ENCODE peak calls at places on chromosomes 7 and 10, in ten cellular contexts. C, D, Y, N, V, U, X, J, W and O are unnamed samples.

GRCh38 chr10:34641913-34642558 is 173.1 kb downstream of the PARD3 start:
- DNase-seq in J (no peak), U (no peak), V (no peak), N (no peak), D (no peak), W (no peak), X (no peak), Y (no peak), C (no peak), O (no peak)

GRCh38 chr7:134567368-134567767 is 18.5 kb downstream of the AKR1B15 start:
- DNase-seq in W (no peak), U (no peak), Y (no peak), J (no peak), C (no peak), V (no peak), D (no peak), N (no peak), X (no peak), O (no peak)

GRCh38 chr10:6578221-6579192 is 1.6 kb downstream of the PRKCQ start:
- DNase-seq in X (no peak), J (no peak), C (no peak), D (no peak), W (no peak), U (no peak), V (no peak), Y (no peak), N (no peak), O (no peak)

GRCh38 chr7:149683898-149684297 is 89.5 kb downstream of the ZNF467 start:
- DNase-seq in J (no peak), C (no peak), V (no peak), W (no peak), X (no peak), D (no peak), N (no peak), U (no peak), Y (no peak), O (no peak)

GRCh38 chr7:107528461-107528860 is 35.3 kb downstream of the COG5 start:
- DNase-seq in U (peak; percentile 5), C (no peak), X (no peak), N (peak; percentile 45), J (peak; percentile 24), Y (peak; percentile 75), V (peak; percentile 32), W (peak; percentile 63), D (peak; percentile 63), O (peak; percentile 55)

GRCh38 chr10:60661627-60662026 is 116.7 kb upstream of the CDK1 start:
- DNase-seq in C (no peak), V (peak; percentile 33), D (peak; percentile 83), J (no peak), U (peak; percentile 19), W (peak; percentile 75), X (no peak), N (peak; percentile 43), Y (peak; percentile 81), O (no peak)

GRCh38 chr10:77641788-77642397 is 4.3 kb upstream of the KCNMA1 start:
- DNase-seq in Y (peak; percentile 80), J (peak; percentile 42), D (peak; percentile 89), W (peak; percentile 83), N (peak; percentile 83), X (peak; percentile 70), V (peak; percentile 84), C (peak; percentile 12), U (peak; percentile 70), O (peak; percentile 77)

GRCh38 chr10:7085913-7086589 is 324.8 kb downstream of the SFMBT2 start:
- DNase-seq in U (peak; percentile 53), C (no peak), V (peak; percentile 65), Y (no peak), W (peak; percentile 27), X (peak; percentile 26), J (peak; percentile 67), D (peak; percentile 39), N (peak; percentile 41), O (no peak)

GRCh38 chr7:67738-68395 is 124.5 kb upstream of the FAM20C start:
- DNase-seq in U (peak; percentile 45), X (peak; percentile 9), C (no peak), Y (peak; percentile 24), D (no peak), W (peak; percentile 51), N (no peak), J (no peak), V (no peak), O (no peak)